ENCODE peak calls at places on chromosomes 5 and 9, in ten cellular contexts. I is glomerular endothelial cell; P is activated CD4-positive, CD25-positive, alpha-beta regulatory T cell; W is GM19239; E is stimulated activated CD8-positive, alpha-beta memory T cell treated with anti-CD3 and anti-CD28 coated beads, Interleukin-15, amount 100 ng/mL, for 4 hours; Q is T-helper 1 cell; Y is myocyte; N is M059J; A is ACHN; L is HT1080. X is an unnamed sample.

GRCh38 chr5:42302186-42302585 is 121.1 kb upstream of the GHR start:
- DNase-seq in I (no peak), P (no peak), W (no peak), E (no peak), Q (no peak), Y (no peak), N (no peak), A (no peak), L (no peak), X (no peak)

GRCh38 chr5:150946351-150946905 is 41.6 kb upstream of the ZNF300 start:
- DNase-seq in I (peak; percentile 69), P (no peak), W (no peak), E (no peak), Q (no peak), Y (no peak), N (peak; percentile 1), A (no peak), L (no peak), X (no peak)

GRCh38 chr9:136545065-136545965 is 533 bp downstream of the NOTCH1 start:
- DNase-seq in I (no peak), P (no peak), W (no peak), E (peak; percentile 20), Q (peak; percentile 72), Y (peak; percentile 32), N (no peak), A (no peak), L (peak; percentile 21), X (no peak)

GRCh38 chr9:98365227-98365669 is 109.8 kb upstream of the TBC1D2 start:
- DNase-seq in I (peak; percentile 97), P (no peak), W (no peak), E (no peak), Q (peak; percentile 19), Y (peak; percentile 21), N (peak; percentile 35), A (peak; percentile 22), L (peak; percentile 71), X (no peak)

GRCh38 chr9:79537838-79538237 is 33.9 kb upstream of the TLE4 start:
- DNase-seq in I (no peak), P (no peak), W (no peak), E (no peak), Q (no peak), Y (no peak), N (no peak), A (no peak), L (no peak), X (no peak)

GRCh38 chr9:10371824-10372223 is 241.0 kb downstream of the PTPRD start:
- DNase-seq in I (no peak), P (no peak), W (no peak), E (no peak), Q (no peak), Y (no peak), N (no peak), A (no peak), L (no peak), X (no peak)

GRCh38 chr5:112165399-112165798 is 253.7 kb downstream of the EPB41L4A start:
- DNase-seq in I (no peak), P (no peak), W (no peak), E (no peak), Q (no peak), Y (no peak), N (no peak), A (no peak), L (no peak), X (no peak)

GRCh38 chr9:7542648-7543165 is 256.9 kb downstream of the DMAC1 start:
- DNase-seq in I (no peak), P (no peak), W (no peak), E (no peak), Q (no peak), Y (peak; percentile 35), N (no peak), A (no peak), L (no peak), X (no peak)

GRCh38 chr9:121688149-121688680 is 36.8 kb downstream of the DAB2IP start:
- DNase-seq in I (no peak), P (no peak), W (no peak), E (no peak), Q (no peak), Y (no peak), N (no peak), A (no peak), L (no peak), X (no peak)

GRCh38 chr9:112793213-112793810 is 42.8 kb downstream of the SNX30 start:
- DNase-seq in I (no peak), P (peak; percentile 47), W (peak; percentile 47), E (peak; percentile 65), Q (peak; percentile 75), Y (peak; percentile 63), N (peak; percentile 72), A (peak; percentile 70), L (peak; percentile 70), X (no peak)

GRCh38 chr9:18970393-18970792 is 62.6 kb downstream of the SAXO1 start:
- DNase-seq in I (no peak), P (no peak), W (no peak), E (no peak), Q (no peak), Y (no peak), N (no peak), A (no peak), L (no peak), X (no peak)

GRCh38 chr9:106962615-106963363 is 99.8 kb downstream of the ZNF462 start:
- DNase-seq in I (peak; percentile 87), P (no peak), W (no peak), E (no peak), Q (no peak), Y (peak; percentile 66), N (peak; percentile 69), A (no peak), L (no peak), X (no peak)

GRCh38 chr9:136952354-136952855 is 332 bp downstream of the LCN12 start:
- DNase-seq in I (no peak), P (no peak), W (no peak), E (no peak), Q (no peak), Y (no peak), N (no peak), A (no peak), L (no peak), X (no peak)

GRCh38 chr9:5112109-5112592 is 73.3 kb downstream of the INSL6 start:
- DNase-seq in I (no peak), P (no peak), W (no peak), E (no peak), Q (no peak), Y (no peak), N (no peak), A (no peak), L (no peak), X (no peak)